ENCODE peak calls at places on chromosomes 2 and 18, in four cellular contexts. One of them, this sample, is unnamed.

GRCh38 chr2:165952600-165953210 is 871 bp downstream of the TTC21B start:
- DNase-seq in K562: no peak
- DNase-seq in HepG2: peak; percentile 12
- DNase-seq in SK-N-SH: no peak
- DNase-seq in this sample: no peak

GRCh38 chr18:56988022-56988421 is 158.9 kb upstream of the BOD1L2 start:
- DNase-seq in SK-N-SH: peak; percentile 27
- DNase-seq in HepG2: no peak
- DNase-seq in K562: no peak
- DNase-seq in this sample: no peak

GRCh38 chr2:134788417-134788816 is 50.0 kb upstream of the ACMSD start:
- DNase-seq in HepG2: no peak
- DNase-seq in SK-N-SH: no peak
- DNase-seq in K562: no peak
- DNase-seq in this sample: no peak

GRCh38 chr2:53170463-53170862 is 597.1 kb upstream of the CHAC2 start:
- DNase-seq in SK-N-SH: no peak
- DNase-seq in K562: no peak
- DNase-seq in HepG2: no peak
- DNase-seq in this sample: no peak

GRCh38 chr2:65420712-65421431 is 11.5 kb downstream of the SPRED2 start:
- DNase-seq in HepG2: no peak
- DNase-seq in K562: no peak
- DNase-seq in SK-N-SH: no peak
- DNase-seq in this sample: no peak

GRCh38 chr2:54274781-54275242 is 18.8 kb upstream of the TSPYL6 start:
- DNase-seq in SK-N-SH: no peak
- DNase-seq in K562: no peak
- DNase-seq in HepG2: no peak
- DNase-seq in this sample: no peak

GRCh38 chr2:51795248-51795888 is 763.4 kb upstream of the NRXN1 start:
- DNase-seq in K562: no peak
- DNase-seq in SK-N-SH: peak; percentile 27
- DNase-seq in HepG2: peak; percentile 17
- DNase-seq in this sample: no peak

GRCh38 chr2:149169653-149170052 is 131.2 kb downstream of the LYPD6B start:
- DNase-seq in K562: no peak
- DNase-seq in SK-N-SH: no peak
- DNase-seq in HepG2: no peak
- DNase-seq in this sample: no peak

GRCh38 chr18:41881285-41881684 is 73.7 kb upstream of the PIK3C3 start:
- DNase-seq in K562: no peak
- DNase-seq in HepG2: no peak
- DNase-seq in SK-N-SH: no peak
- DNase-seq in this sample: no peak

GRCh38 chr18:75226956-75227316 is 16.3 kb downstream of the TSHZ1 start:
- DNase-seq in HepG2: no peak
- DNase-seq in K562: no peak
- DNase-seq in SK-N-SH: no peak
- DNase-seq in this sample: no peak

GRCh38 chr2:132407767-132408166 is 8.8 kb upstream of the GPR39 start:
- DNase-seq in K562: no peak
- DNase-seq in SK-N-SH: no peak
- DNase-seq in HepG2: no peak
- DNase-seq in this sample: no peak

GRCh38 chr18:73099759-73100158 is 232.0 kb upstream of the NETO1 start:
- DNase-seq in SK-N-SH: no peak
- DNase-seq in K562: no peak
- DNase-seq in HepG2: no peak
- DNase-seq in this sample: no peak

GRCh38 chr2:157246212-157247067 is 11.1 kb upstream of the GALNT5 start:
- DNase-seq in HepG2: no peak
- DNase-seq in K562: no peak
- DNase-seq in SK-N-SH: no peak
- DNase-seq in this sample: peak; percentile 31

GRCh38 chr2:85737481-85737880 is 16.3 kb upstream of the ATOH8 start:
- DNase-seq in K562: no peak
- DNase-seq in HepG2: peak; percentile 63
- DNase-seq in SK-N-SH: no peak
- DNase-seq in this sample: no peak

GRCh38 chr2:169767243-169767888 is 31.3 kb upstream of the SSB start:
- DNase-seq in SK-N-SH: peak; percentile 63
- DNase-seq in HepG2: peak; percentile 63
- DNase-seq in K562: peak; percentile 54
- DNase-seq in this sample: no peak

GRCh38 chr2:179218848-179219594 is 45.6 kb downstream of the SESTD1 start:
- DNase-seq in HepG2: peak; percentile 73
- DNase-seq in SK-N-SH: peak; percentile 48
- DNase-seq in K562: peak; percentile 30
- DNase-seq in this sample: peak; percentile 20

GRCh38 chr2:200188851-200189250 is 117.6 kb upstream of the SPATS2L start:
- DNase-seq in K562: no peak
- DNase-seq in HepG2: no peak
- DNase-seq in SK-N-SH: no peak
- DNase-seq in this sample: no peak

GRCh38 chr2:200189964-200190363 is 116.5 kb upstream of the SPATS2L start:
- DNase-seq in K562: no peak
- DNase-seq in HepG2: no peak
- DNase-seq in SK-N-SH: no peak
- DNase-seq in this sample: no peak

GRCh38 chr2:200184748-200185574 is 121.5 kb upstream of the SPATS2L start:
- DNase-seq in HepG2: no peak
- DNase-seq in K562: no peak
- DNase-seq in SK-N-SH: no peak
- DNase-seq in this sample: no peak

GRCh38 chr2:200181732-200182131 is 124.8 kb upstream of the SPATS2L start:
- DNase-seq in K562: no peak
- DNase-seq in HepG2: no peak
- DNase-seq in SK-N-SH: no peak
- DNase-seq in this sample: no peak

GRCh38 chr2:200185575-200186103 is 120.9 kb upstream of the SPATS2L start:
- DNase-seq in SK-N-SH: no peak
- DNase-seq in K562: no peak
- DNase-seq in HepG2: no peak
- DNase-seq in this sample: no peak
- TF ChIP-seq NFIC in SK-N-SH: no peak
- TF ChIP-seq NFIC in K562: no peak
- TF ChIP-seq NFIC in HepG2: no peak
- TF ChIP-seq NFIC in this sample: no peak

GRCh38 chr2:177897278-177897677 is 175.3 kb downstream of the PDE11A start:
- DNase-seq in K562: no peak
- DNase-seq in HepG2: no peak
- DNase-seq in SK-N-SH: no peak
- DNase-seq in this sample: no peak

GRCh38 chr2:177900091-177900490 is 172.5 kb downstream of the PDE11A start:
- DNase-seq in K562: no peak
- DNase-seq in HepG2: no peak
- DNase-seq in SK-N-SH: no peak
- DNase-seq in this sample: no peak

GRCh38 chr2:177894546-177894945 is 178.0 kb downstream of the PDE11A start:
- DNase-seq in SK-N-SH: no peak
- DNase-seq in HepG2: no peak
- DNase-seq in K562: no peak
- DNase-seq in this sample: no peak

GRCh38 chr2:177893880-177894279 is 178.7 kb downstream of the PDE11A start:
- DNase-seq in SK-N-SH: no peak
- DNase-seq in K562: no peak
- DNase-seq in HepG2: no peak
- DNase-seq in this sample: no peak

DNA sequence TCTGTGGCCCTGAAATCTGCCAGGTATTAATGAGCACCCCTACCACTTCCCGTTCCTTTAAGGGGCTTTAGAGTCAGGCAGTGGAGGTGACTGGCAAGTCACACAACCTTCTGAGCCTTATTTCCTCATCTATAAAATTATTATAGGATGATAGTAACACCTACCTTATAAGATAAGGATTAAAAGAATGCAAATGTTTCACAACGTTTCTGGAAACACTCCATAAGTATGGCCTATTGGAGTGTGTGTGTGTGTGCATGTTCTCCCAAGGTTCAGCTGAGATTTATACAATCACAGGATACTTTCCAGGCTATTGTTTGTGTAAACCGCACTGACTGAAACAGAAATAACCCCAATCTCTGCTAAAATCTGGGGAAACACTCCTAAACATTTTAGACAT is 176.0 kb downstream of the PDE11A start:
- DNase-seq in K562: no peak
- DNase-seq in HepG2: no peak
- DNase-seq in SK-N-SH: no peak
- DNase-seq in this sample: no peak
- TF ChIP-seq NFIC in K562: no peak
- TF ChIP-seq NFIC in HepG2: no peak
- TF ChIP-seq NFIC in SK-N-SH: no peak
- TF ChIP-seq NFIC in this sample: no peak

GRCh38 chr2:21042958-21043743 is 722 bp downstream of the APOB start:
- DNase-seq in HepG2: peak; percentile 98
- DNase-seq in K562: peak; percentile 77
- DNase-seq in SK-N-SH: peak; percentile 91
- DNase-seq in this sample: no peak
- TF ChIP-seq NFIC in HepG2: peak; percentile 97
- TF ChIP-seq NFIC in K562: no peak
- TF ChIP-seq NFIC in SK-N-SH: no peak
- TF ChIP-seq NFIC in this sample: no peak

GRCh38 chr2:191311627-191312026 is 66.4 kb downstream of the MYO1B start:
- DNase-seq in HepG2: peak; percentile 59
- DNase-seq in SK-N-SH: no peak
- DNase-seq in K562: no peak
- DNase-seq in this sample: no peak
- TF ChIP-seq NFIC in HepG2: no peak
- TF ChIP-seq NFIC in SK-N-SH: no peak
- TF ChIP-seq NFIC in K562: no peak
- TF ChIP-seq NFIC in this sample: no peak

DNA sequence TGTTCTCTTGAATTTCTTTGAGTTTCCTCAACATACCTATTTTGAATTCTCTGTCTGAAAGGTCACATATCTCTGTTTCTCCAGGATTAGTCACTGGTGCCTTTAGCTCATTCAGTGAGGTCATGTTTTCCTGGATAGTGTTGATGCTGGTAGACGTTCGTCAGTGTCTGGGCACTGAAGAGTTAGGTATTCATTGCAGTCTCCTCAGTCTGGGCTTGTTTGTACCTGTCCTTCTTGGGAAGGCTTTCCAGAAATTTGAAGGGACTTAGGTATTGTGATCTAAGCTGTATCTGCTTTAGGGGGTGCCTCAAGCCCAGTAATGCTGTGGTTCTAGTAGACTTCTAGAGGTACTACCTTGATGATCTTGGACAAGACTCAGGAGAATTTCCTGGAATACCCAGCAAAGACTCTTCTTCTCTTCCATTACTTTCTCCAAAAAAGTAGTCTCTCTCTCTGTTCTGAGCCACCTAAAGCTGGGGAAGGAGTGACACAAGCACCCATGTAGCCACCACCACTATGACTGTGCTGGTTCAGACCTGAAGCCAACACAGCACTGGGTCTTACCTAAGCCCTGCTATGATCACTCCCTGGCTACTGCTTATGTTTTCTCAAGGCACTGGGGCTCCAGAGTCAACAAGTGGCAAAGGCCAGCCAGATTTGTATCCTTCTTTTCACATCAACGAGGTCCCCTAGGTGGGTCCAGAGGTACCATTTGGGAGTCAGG is 852.0 kb downstream of the BCL11A start:
- DNase-seq in HepG2: no peak
- DNase-seq in SK-N-SH: no peak
- DNase-seq in K562: no peak
- DNase-seq in this sample: no peak
- TF ChIP-seq NFIC in HepG2: no peak
- TF ChIP-seq NFIC in SK-N-SH: no peak
- TF ChIP-seq NFIC in K562: no peak
- TF ChIP-seq NFIC in this sample: no peak

GRCh38 chr2:218265626-218266025 is 4.3 kb downstream of the AAMP start:
- DNase-seq in K562: no peak
- DNase-seq in SK-N-SH: no peak
- DNase-seq in HepG2: no peak
- DNase-seq in this sample: no peak
- TF ChIP-seq NFIC in K562: no peak
- TF ChIP-seq NFIC in SK-N-SH: no peak
- TF ChIP-seq NFIC in HepG2: no peak
- TF ChIP-seq NFIC in this sample: no peak

GRCh38 chr2:113281920-113282746 is 3.4 kb upstream of the PAX8 start:
- DNase-seq in HepG2: peak; percentile 49
- DNase-seq in SK-N-SH: no peak
- DNase-seq in K562: no peak
- DNase-seq in this sample: no peak

GRCh38 chr2:113284481-113284880 is 5.8 kb upstream of the PAX8 start:
- DNase-seq in K562: no peak
- DNase-seq in HepG2: no peak
- DNase-seq in SK-N-SH: no peak
- DNase-seq in this sample: no peak

GRCh38 chr2:113285816-113286215 is 7.1 kb upstream of the PAX8 start:
- DNase-seq in K562: no peak
- DNase-seq in SK-N-SH: no peak
- DNase-seq in HepG2: no peak
- DNase-seq in this sample: no peak

GRCh38 chr2:113283704-113284284 is 5.1 kb upstream of the PAX8 start:
- DNase-seq in K562: no peak
- DNase-seq in SK-N-SH: no peak
- DNase-seq in HepG2: peak; percentile 54
- DNase-seq in this sample: no peak

GRCh38 chr2:113282747-113283533 is 4.2 kb upstream of the PAX8 start:
- DNase-seq in K562: no peak
- DNase-seq in HepG2: peak; percentile 91
- DNase-seq in SK-N-SH: no peak
- DNase-seq in this sample: no peak
- TF ChIP-seq NFIC in K562: peak; percentile 36
- TF ChIP-seq NFIC in HepG2: peak; percentile 72
- TF ChIP-seq NFIC in SK-N-SH: no peak
- TF ChIP-seq NFIC in this sample: no peak

GRCh38 chr2:36587556-36587955 is 10.4 kb downstream of the FEZ2 start:
- DNase-seq in K562: no peak
- DNase-seq in SK-N-SH: no peak
- DNase-seq in HepG2: no peak
- DNase-seq in this sample: no peak
- TF ChIP-seq NFIC in K562: no peak
- TF ChIP-seq NFIC in SK-N-SH: no peak
- TF ChIP-seq NFIC in HepG2: no peak
- TF ChIP-seq NFIC in this sample: no peak

This sample was measured in GM12878.